ENCODE peak calls at places on chromosomes 3 and 15, in six cellular contexts. K is IMR-90; Z is astrocyte; D is PC-3; O is OCI-LY7; X is CD8-positive, alpha-beta T cell. Y is an unnamed sample.

GRCh38 chr3:39150170-39150802 is 3.1 kb downstream of the CSRNP1 start:
- DNase-seq in K (no peak), Z (no peak), D (no peak), O (no peak), X (no peak), Y (no peak)

GRCh38 chr15:85757073-85757938 is 37.4 kb downstream of the KLHL25 start:
- DNase-seq in K (no peak), Z (no peak), D (no peak), O (no peak), X (no peak), Y (no peak)

GRCh38 chr3:107421170-107421792 is 44.0 kb downstream of the CCDC54 start:
- DNase-seq in K (peak; percentile 74), Z (peak; percentile 49), D (peak; percentile 84), O (peak; percentile 75), X (no peak), Y (peak; percentile 72)

GRCh38 chr15:62482715-62483429 is 317.8 kb upstream of the C2CD4B start:
- DNase-seq in K (peak; percentile 65), Z (peak; percentile 41), D (peak; percentile 5), O (peak; percentile 21), X (no peak), Y (no peak)

GRCh38 chr15:89820651-89821611 is 6.3 kb upstream of the ANPEP start:
- DNase-seq in K (peak; percentile 86), Z (peak; percentile 69), D (peak; percentile 97), O (no peak), X (no peak), Y (no peak)

GRCh38 chr3:107241217-107241616 is 136.0 kb upstream of the CCDC54 start:
- DNase-seq in K (no peak), Z (no peak), D (peak; percentile 74), O (peak; percentile 59), X (no peak), Y (no peak)

GRCh38 chr3:195025881-195026200 is 245.1 kb downstream of the XXYLT1 start:
- DNase-seq in K (no peak), Z (no peak), D (no peak), O (no peak), X (no peak), Y (no peak)

GRCh38 chr3:73614385-73614784 is 10.4 kb downstream of the PDZRN3 start:
- DNase-seq in K (peak; percentile 91), Z (peak; percentile 92), D (no peak), O (no peak), X (no peak), Y (no peak)

GRCh38 chr3:65500398-65501306 is 538.1 kb downstream of the MAGI1 start:
- DNase-seq in K (no peak), Z (peak; percentile 38), D (no peak), O (no peak), X (no peak), Y (no peak)

GRCh38 chr3:196965804-196966173 is 2.8 kb downstream of the PIGZ start:
- DNase-seq in K (no peak), Z (no peak), D (no peak), O (no peak), X (no peak), Y (no peak)

GRCh38 chr3:4504340-4505261 is 11.5 kb downstream of the ITPR1 start:
- DNase-seq in K (no peak), Z (no peak), D (peak; percentile 43), O (peak; percentile 59), X (peak; percentile 52), Y (no peak)

GRCh38 chr3:42302924-42303634 is 37.1 kb upstream of the CCK start:
- DNase-seq in K (no peak), Z (no peak), D (no peak), O (peak; percentile 84), X (no peak), Y (no peak)

GRCh38 chr3:23809294-23809693 is 3.5 kb downstream of the UBE2E1 start:
- DNase-seq in K (no peak), Z (no peak), D (peak; percentile 22), O (no peak), X (no peak), Y (no peak)

GRCh38 chr3:182484682-182485081 is 308.6 kb upstream of the ATP11B start:
- DNase-seq in K (no peak), Z (no peak), D (no peak), O (no peak), X (no peak), Y (no peak)

GRCh38 chr15:87340370-87340769 is 916.2 kb downstream of the NTRK3 start:
- DNase-seq in K (no peak), Z (no peak), D (no peak), O (no peak), X (no peak), Y (no peak)

GRCh38 chr3:47318921-47319320 is 36.2 kb downstream of the KLHL18 start:
- DNase-seq in K (peak; percentile 28), Z (no peak), D (peak; percentile 17), O (no peak), X (no peak), Y (no peak)

GRCh38 chr3:155948476-155948875 is 78.0 kb downstream of the GMPS start:
- DNase-seq in K (peak; percentile 42), Z (no peak), D (no peak), O (no peak), X (no peak), Y (no peak)

GRCh38 chr3:25169146-25169545 is 258.9 kb upstream of the RARB start:
- DNase-seq in K (no peak), Z (peak; percentile 68), D (no peak), O (no peak), X (no peak), Y (no peak)

GRCh38 chr15:89389841-89390603 is 55.4 kb upstream of the POLG start:
- DNase-seq in K (no peak), Z (no peak), D (no peak), O (no peak), X (no peak), Y (no peak)

GRCh38 chr3:177982034-177982433 is 554.2 kb upstream of the KCNMB2 start:
- DNase-seq in K (peak; percentile 52), Z (peak; percentile 81), D (peak; percentile 64), O (no peak), X (no peak), Y (no peak)

GRCh38 chr15:73560501-73561117 is 72.6 kb downstream of the NPTN start:
- DNase-seq in K (peak; percentile 84), Z (peak; percentile 42), D (peak; percentile 79), O (peak; percentile 68), X (no peak), Y (no peak)

GRCh38 chr3:197942956-197943556 is 6.9 kb upstream of the RPL35A start:
- DNase-seq in K (peak; percentile 61), Z (peak; percentile 18), D (peak; percentile 73), O (peak; percentile 65), X (peak; percentile 23), Y (no peak)

GRCh38 chr3:89380006-89380405 is 272.6 kb downstream of the EPHA3 start:
- DNase-seq in K (peak; percentile 54), Z (peak; percentile 47), D (peak; percentile 59), O (no peak), X (no peak), Y (no peak)

GRCh38 chr3:197183582-197183981 is 114.8 kb downstream of the DLG1 start:
- DNase-seq in K (no peak), Z (no peak), D (no peak), O (peak; percentile 59), X (no peak), Y (peak; percentile 36)

GRCh38 chr3:87261925-87262324 is 14.5 kb downstream of the POU1F1 start:
- DNase-seq in K (no peak), Z (no peak), D (no peak), O (no peak), X (no peak), Y (no peak)

GRCh38 chr15:98160236-98160635 is 199.7 kb downstream of the ARRDC4 start:
- DNase-seq in K (no peak), Z (no peak), D (no peak), O (peak; percentile 74), X (no peak), Y (no peak)

GRCh38 chr3:189624130-189624529 is 7.1 kb upstream of the TP63 start:
- DNase-seq in K (no peak), Z (no peak), D (peak; percentile 15), O (no peak), X (no peak), Y (no peak)

GRCh38 chr3:38840987-38841386 is 25.0 kb upstream of the SCN10A start:
- DNase-seq in K (no peak), Z (no peak), D (no peak), O (no peak), X (no peak), Y (no peak)

GRCh38 chr3:137647179-137647578 is 116.9 kb upstream of the SOX14 start:
- DNase-seq in K (no peak), Z (no peak), D (no peak), O (no peak), X (no peak), Y (no peak)

GRCh38 chr3:188584162-188584529 is 430.2 kb downstream of the LPP start:
- DNase-seq in K (peak; percentile 80), Z (peak; percentile 91), D (peak; percentile 68), O (peak; percentile 14), X (no peak), Y (no peak)
- H3K27ac ChIP-seq in K (no peak overlapping the region), Z (peak overlapping the region; percentile 82), D (peak overlapping the region; percentile 88), O (no peak overlapping the region), X (no peak overlapping the region), Y (no peak overlapping the region)

GRCh38 chr3:12073106-12073505 is 68.9 kb downstream of the SYN2 start:
- DNase-seq in K (no peak), Z (no peak), D (no peak), O (no peak), X (no peak), Y (no peak)
- H3K27ac ChIP-seq in K (no peak overlapping the region), Z (no peak overlapping the region), D (no peak overlapping the region), O (no peak overlapping the region), X (no peak overlapping the region), Y (no peak overlapping the region)

GRCh38 chr3:32960404-32961160 is 9.1 kb downstream of the CCR4 start:
- DNase-seq in K (no peak), Z (no peak), D (no peak), O (no peak), X (no peak), Y (no peak)

GRCh38 chr3:32968367-32969087 is 17.1 kb downstream of the CCR4 start:
- DNase-seq in K (no peak), Z (no peak), D (no peak), O (no peak), X (no peak), Y (no peak)

GRCh38 chr3:32959370-32959769 is 7.9 kb downstream of the CCR4 start:
- DNase-seq in K (no peak), Z (no peak), D (no peak), O (no peak), X (no peak), Y (no peak)

GRCh38 chr3:32961189-32961715 is 9.8 kb downstream of the CCR4 start:
- DNase-seq in K (no peak), Z (no peak), D (no peak), O (no peak), X (peak; percentile 20), Y (no peak)

DNA sequence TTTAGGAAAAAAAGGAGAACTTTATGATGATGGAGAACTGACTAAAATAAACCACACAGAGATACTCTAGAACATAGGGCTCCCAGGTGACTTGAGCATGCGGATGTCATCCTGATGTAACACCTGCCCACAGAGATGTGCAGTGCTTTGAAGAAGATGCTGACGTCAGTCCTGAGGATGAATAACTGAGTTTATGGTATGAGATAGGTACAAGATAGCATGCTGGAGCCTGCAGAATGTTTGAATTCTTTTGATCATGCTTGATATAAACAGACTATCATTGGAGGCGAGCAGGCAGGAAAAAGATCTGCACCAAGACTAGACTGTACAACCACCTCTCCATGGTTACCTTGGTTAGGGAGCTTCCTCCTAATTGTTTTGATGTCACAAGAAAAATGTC is 12.4 kb downstream of the CCR4 start:
- DNase-seq in K (no peak), Z (no peak), D (no peak), O (no peak), X (no peak), Y (no peak)
- H3K27ac ChIP-seq in K (no peak overlapping the region), Z (no peak overlapping the region), D (no peak overlapping the region), O (no peak overlapping the region), X (no peak overlapping the region), Y (no peak overlapping the region)

GRCh38 chr15:66900586-66901310 is 164.7 kb upstream of the SMAD3 start:
- DNase-seq in K (no peak), Z (no peak), D (no peak), O (no peak), X (no peak), Y (no peak)
- H3K27ac ChIP-seq in K (peak overlapping the region; percentile 7), Z (no peak overlapping the region), D (no peak overlapping the region), O (no peak overlapping the region), X (no peak overlapping the region), Y (no peak overlapping the region)

Y was measured in caudate nucleus.